ENCODE peak calls at places on chromosomes 6 and 20, in four cellular contexts. One of them, this sample, is unnamed.

GRCh38 chr6:9875605-9876353 is 539.1 kb downstream of the TFAP2A start:
- DNase-seq in CD8-positive, alpha-beta memory T cell: no peak
- DNase-seq in fibroblast of pulmonary artery: peak; percentile 1
- DNase-seq in CD8-positive, alpha-beta T cell: no peak
- DNase-seq in this sample: no peak

GRCh38 chr20:40692240-40693011 is 3.4 kb upstream of the MAFB start:
- DNase-seq in CD8-positive, alpha-beta T cell: no peak
- DNase-seq in fibroblast of pulmonary artery: no peak
- DNase-seq in CD8-positive, alpha-beta memory T cell: no peak
- DNase-seq in this sample: no peak

GRCh38 chr6:148557796-148558457 is 188.9 kb upstream of the UST start:
- DNase-seq in CD8-positive, alpha-beta memory T cell: peak; percentile 30
- DNase-seq in CD8-positive, alpha-beta T cell: no peak
- DNase-seq in fibroblast of pulmonary artery: peak; percentile 18
- DNase-seq in this sample: no peak

GRCh38 chr6:100663219-100663863 is 198.6 kb upstream of the SIM1 start:
- DNase-seq in fibroblast of pulmonary artery: peak; percentile 86
- DNase-seq in CD8-positive, alpha-beta memory T cell: no peak
- DNase-seq in CD8-positive, alpha-beta T cell: no peak
- DNase-seq in this sample: no peak

GRCh38 chr6:160455484-160456213 is 107.5 kb downstream of the SLC22A3 start:
- DNase-seq in fibroblast of pulmonary artery: peak; percentile 79
- DNase-seq in CD8-positive, alpha-beta memory T cell: peak; percentile 60
- DNase-seq in CD8-positive, alpha-beta T cell: peak; percentile 62
- DNase-seq in this sample: peak; percentile 51

GRCh38 chr6:71496018-71496800 is 207.6 kb downstream of the OGFRL1 start:
- DNase-seq in CD8-positive, alpha-beta memory T cell: no peak
- DNase-seq in CD8-positive, alpha-beta T cell: no peak
- DNase-seq in fibroblast of pulmonary artery: peak; percentile 39
- DNase-seq in this sample: no peak

GRCh38 chr6:116680880-116681672 is at the start of gene KPNA5:
- DNase-seq in CD8-positive, alpha-beta memory T cell: peak; percentile 87
- DNase-seq in CD8-positive, alpha-beta T cell: peak; percentile 86
- DNase-seq in fibroblast of pulmonary artery: peak; percentile 90
- DNase-seq in this sample: peak; percentile 88

GRCh38 chr6:118744261-118744941 is 93.0 kb upstream of the CEP85L start:
- DNase-seq in fibroblast of pulmonary artery: no peak
- DNase-seq in CD8-positive, alpha-beta T cell: no peak
- DNase-seq in CD8-positive, alpha-beta memory T cell: no peak
- DNase-seq in this sample: no peak

GRCh38 chr6:54525731-54526130 is 217.5 kb downstream of the TINAG start:
- DNase-seq in CD8-positive, alpha-beta T cell: no peak
- DNase-seq in fibroblast of pulmonary artery: peak; percentile 17
- DNase-seq in CD8-positive, alpha-beta memory T cell: no peak
- DNase-seq in this sample: no peak

GRCh38 chr6:138107078-138107751 is at the start of gene PERP:
- DNase-seq in CD8-positive, alpha-beta memory T cell: peak; percentile 58
- DNase-seq in fibroblast of pulmonary artery: peak; percentile 30
- DNase-seq in CD8-positive, alpha-beta T cell: peak; percentile 63
- DNase-seq in this sample: no peak

GRCh38 chr6:26400626-26401025 is 1.4 kb upstream of the BTN3A1 start:
- DNase-seq in CD8-positive, alpha-beta memory T cell: no peak
- DNase-seq in CD8-positive, alpha-beta T cell: no peak
- DNase-seq in fibroblast of pulmonary artery: no peak
- DNase-seq in this sample: no peak

GRCh38 chr6:24980507-24981384 is 45.0 kb upstream of the RIPOR2 start:
- DNase-seq in CD8-positive, alpha-beta T cell: no peak
- DNase-seq in fibroblast of pulmonary artery: peak; percentile 67
- DNase-seq in CD8-positive, alpha-beta memory T cell: no peak
- DNase-seq in this sample: no peak

GRCh38 chr6:53903357-53903756 is 108.6 kb downstream of the LRRC1 start:
- DNase-seq in CD8-positive, alpha-beta T cell: no peak
- DNase-seq in CD8-positive, alpha-beta memory T cell: no peak
- DNase-seq in fibroblast of pulmonary artery: no peak
- DNase-seq in this sample: no peak

GRCh38 chr6:101689695-101690094 is 296.2 kb downstream of the GRIK2 start:
- DNase-seq in CD8-positive, alpha-beta memory T cell: no peak
- DNase-seq in CD8-positive, alpha-beta T cell: no peak
- DNase-seq in fibroblast of pulmonary artery: no peak
- DNase-seq in this sample: no peak

GRCh38 chr6:165484178-165484889 is 174.9 kb upstream of the C6orf118 start:
- DNase-seq in CD8-positive, alpha-beta T cell: no peak
- DNase-seq in CD8-positive, alpha-beta memory T cell: no peak
- DNase-seq in fibroblast of pulmonary artery: no peak
- DNase-seq in this sample: no peak

GRCh38 chr6:1988843-1989242 is 256.6 kb downstream of the GMDS start:
- DNase-seq in fibroblast of pulmonary artery: no peak
- DNase-seq in CD8-positive, alpha-beta T cell: no peak
- DNase-seq in CD8-positive, alpha-beta memory T cell: no peak
- DNase-seq in this sample: no peak

GRCh38 chr6:135651964-135652755 is 154.6 kb upstream of the AHI1 start:
- DNase-seq in CD8-positive, alpha-beta T cell: no peak
- DNase-seq in CD8-positive, alpha-beta memory T cell: no peak
- DNase-seq in fibroblast of pulmonary artery: no peak
- DNase-seq in this sample: no peak

GRCh38 chr6:53894086-53894485 is 99.3 kb downstream of the LRRC1 start:
- DNase-seq in CD8-positive, alpha-beta T cell: no peak
- DNase-seq in CD8-positive, alpha-beta memory T cell: peak; percentile 3
- DNase-seq in fibroblast of pulmonary artery: peak; percentile 14
- DNase-seq in this sample: peak; percentile 94

GRCh38 chr6:18260448-18261106 is 3.8 kb downstream of the DEK start:
- DNase-seq in fibroblast of pulmonary artery: peak; percentile 15
- DNase-seq in CD8-positive, alpha-beta T cell: no peak
- DNase-seq in CD8-positive, alpha-beta memory T cell: peak; percentile 11
- DNase-seq in this sample: no peak

GRCh38 chr6:87259791-87260190 is 62.6 kb upstream of the SMIM8 start:
- DNase-seq in CD8-positive, alpha-beta T cell: no peak
- DNase-seq in CD8-positive, alpha-beta memory T cell: no peak
- DNase-seq in fibroblast of pulmonary artery: no peak
- DNase-seq in this sample: no peak

GRCh38 chr20:4795394-4795793 is 73.7 kb downstream of the PRND start:
- DNase-seq in CD8-positive, alpha-beta T cell: no peak
- DNase-seq in CD8-positive, alpha-beta memory T cell: no peak
- DNase-seq in fibroblast of pulmonary artery: peak; percentile 70
- DNase-seq in this sample: no peak

GRCh38 chr6:112831022-112831421 is 483.9 kb downstream of the RFPL4B start:
- DNase-seq in CD8-positive, alpha-beta T cell: no peak
- DNase-seq in fibroblast of pulmonary artery: peak; percentile 32
- DNase-seq in CD8-positive, alpha-beta memory T cell: no peak
- DNase-seq in this sample: no peak

GRCh38 chr6:113820751-113821150 is 36.4 kb upstream of the MARCKS start:
- DNase-seq in fibroblast of pulmonary artery: no peak
- DNase-seq in CD8-positive, alpha-beta memory T cell: no peak
- DNase-seq in CD8-positive, alpha-beta T cell: no peak
- DNase-seq in this sample: no peak

GRCh38 chr6:170274713-170275560 is 15.9 kb downstream of the DLL1 start:
- DNase-seq in fibroblast of pulmonary artery: no peak
- DNase-seq in CD8-positive, alpha-beta memory T cell: no peak
- DNase-seq in CD8-positive, alpha-beta T cell: no peak
- DNase-seq in this sample: no peak

DNA sequence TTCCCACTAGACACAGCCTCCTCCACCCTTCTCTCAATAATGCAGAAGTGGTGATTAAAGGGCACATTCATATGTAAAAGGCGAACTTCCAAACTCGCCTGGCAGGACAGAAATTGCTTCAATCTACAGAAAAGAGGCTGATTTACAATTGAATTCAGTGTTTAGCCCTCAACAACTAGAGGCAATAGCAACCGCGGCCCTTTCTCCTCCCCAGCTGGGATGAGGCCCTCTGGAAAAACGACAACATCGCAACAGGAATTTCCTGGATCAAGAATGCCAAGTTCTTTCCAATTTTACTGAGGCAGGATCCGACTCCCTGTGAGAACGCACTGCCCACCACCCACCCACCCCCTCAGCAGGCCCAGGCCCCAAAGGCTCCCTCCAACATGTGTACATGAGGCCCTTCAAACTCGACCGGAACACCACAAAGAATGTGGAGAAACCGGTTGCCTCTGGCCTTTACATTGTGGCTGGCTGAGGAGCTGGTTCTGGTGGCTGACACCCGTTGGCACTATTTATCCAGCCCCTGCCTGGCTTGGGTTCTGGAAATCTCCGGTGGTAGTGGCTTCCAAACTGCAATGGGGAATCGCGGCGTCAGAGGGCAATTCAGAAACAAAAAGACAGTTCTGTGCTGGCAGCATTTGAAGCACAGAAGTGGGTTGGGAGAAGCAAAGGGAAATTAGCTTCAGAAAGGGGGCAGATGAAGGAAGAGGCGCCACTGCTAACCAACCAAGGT is 36.8 kb downstream of the ZMYND8 start:
- DNase-seq in CD8-positive, alpha-beta memory T cell: no peak
- DNase-seq in fibroblast of pulmonary artery: peak; percentile 93
- DNase-seq in CD8-positive, alpha-beta T cell: no peak
- DNase-seq in this sample: no peak
- H3K4me3 ChIP-seq in CD8-positive, alpha-beta memory T cell: no peak overlapping the region
- H3K4me3 ChIP-seq in fibroblast of pulmonary artery: peak overlapping the region; percentile 34
- H3K4me3 ChIP-seq in CD8-positive, alpha-beta T cell: no peak overlapping the region
- H3K4me3 ChIP-seq in this sample: no peak overlapping the region

GRCh38 chr6:28542440-28543293 is 17.0 kb downstream of the GPX5 start:
- DNase-seq in CD8-positive, alpha-beta memory T cell: peak; percentile 9
- DNase-seq in fibroblast of pulmonary artery: peak; percentile 82
- DNase-seq in CD8-positive, alpha-beta T cell: peak; percentile 41
- DNase-seq in this sample: peak; percentile 77

GRCh38 chr6:28541996-28542395 is 16.3 kb downstream of the GPX5 start:
- DNase-seq in CD8-positive, alpha-beta memory T cell: no peak
- DNase-seq in CD8-positive, alpha-beta T cell: no peak
- DNase-seq in fibroblast of pulmonary artery: no peak
- DNase-seq in this sample: no peak

GRCh38 chr6:28544211-28544610 is 18.5 kb downstream of the GPX5 start:
- DNase-seq in CD8-positive, alpha-beta memory T cell: no peak
- DNase-seq in CD8-positive, alpha-beta T cell: no peak
- DNase-seq in fibroblast of pulmonary artery: no peak
- DNase-seq in this sample: no peak

GRCh38 chr6:28545955-28546354 is 20.3 kb downstream of the GPX5 start:
- DNase-seq in CD8-positive, alpha-beta memory T cell: no peak
- DNase-seq in fibroblast of pulmonary artery: no peak
- DNase-seq in CD8-positive, alpha-beta T cell: no peak
- DNase-seq in this sample: no peak

DNA sequence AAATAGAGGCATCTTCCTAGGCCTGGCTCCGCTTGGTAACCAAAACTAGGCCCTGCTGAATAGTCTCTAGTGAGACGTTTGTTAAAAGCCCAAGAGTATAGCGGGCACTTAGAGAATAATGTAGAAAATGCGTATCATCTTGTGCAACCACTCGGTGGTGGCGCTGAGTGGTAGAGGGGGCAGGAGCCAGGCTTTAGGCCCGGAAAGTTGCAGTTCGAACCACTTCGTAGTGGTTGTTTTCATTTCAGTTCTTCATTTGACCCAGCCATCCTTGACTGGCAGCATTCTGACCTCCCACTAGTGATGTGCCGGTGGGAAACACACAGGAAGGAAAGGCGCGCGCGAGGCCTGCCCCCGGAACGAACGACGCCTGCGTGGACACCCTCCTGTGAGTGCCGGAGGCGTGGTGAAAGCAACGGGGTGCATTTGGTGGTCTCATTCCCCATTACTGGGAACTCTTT is 18.0 kb downstream of the GPX5 start:
- DNase-seq in fibroblast of pulmonary artery: peak; percentile 23
- DNase-seq in CD8-positive, alpha-beta T cell: peak; percentile 43
- DNase-seq in CD8-positive, alpha-beta memory T cell: no peak
- DNase-seq in this sample: no peak
- H3K4me3 ChIP-seq in fibroblast of pulmonary artery: peak overlapping the region; percentile 44
- H3K4me3 ChIP-seq in CD8-positive, alpha-beta T cell: peak overlapping the region; percentile 40
- H3K4me3 ChIP-seq in CD8-positive, alpha-beta memory T cell: peak overlapping the region; percentile 32
- H3K4me3 ChIP-seq in this sample: no peak overlapping the region

DNA sequence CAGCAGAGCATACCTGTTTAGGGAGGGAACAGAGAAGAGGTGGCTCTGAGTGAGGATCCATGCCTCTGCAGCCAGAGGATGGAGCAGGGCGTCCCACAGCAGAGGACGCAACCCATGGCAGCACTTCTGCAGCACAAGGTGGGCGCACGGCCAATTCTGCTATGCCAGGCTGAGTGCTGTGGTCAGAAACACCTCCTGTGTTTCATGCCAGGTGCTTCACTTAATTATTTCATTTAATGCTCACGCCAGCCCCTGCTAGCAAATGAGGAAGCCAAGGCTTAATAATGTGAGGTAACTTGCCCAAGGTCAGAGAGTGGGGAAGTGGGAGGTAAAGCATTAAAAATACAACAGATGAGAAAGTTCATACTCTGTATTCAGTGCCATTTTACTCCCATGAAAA is 68.5 kb upstream of the PTGIS start:
- DNase-seq in CD8-positive, alpha-beta T cell: no peak
- DNase-seq in fibroblast of pulmonary artery: no peak
- DNase-seq in CD8-positive, alpha-beta memory T cell: no peak
- DNase-seq in this sample: no peak
- H3K4me3 ChIP-seq in CD8-positive, alpha-beta T cell: no peak overlapping the region
- H3K4me3 ChIP-seq in fibroblast of pulmonary artery: no peak overlapping the region
- H3K4me3 ChIP-seq in CD8-positive, alpha-beta memory T cell: no peak overlapping the region
- H3K4me3 ChIP-seq in this sample: no peak overlapping the region

GRCh38 chr6:33993091-33993490 is 152.8 kb downstream of the GRM4 start:
- DNase-seq in CD8-positive, alpha-beta memory T cell: no peak
- DNase-seq in CD8-positive, alpha-beta T cell: no peak
- DNase-seq in fibroblast of pulmonary artery: no peak
- DNase-seq in this sample: no peak
- H3K4me3 ChIP-seq in CD8-positive, alpha-beta memory T cell: no peak overlapping the region
- H3K4me3 ChIP-seq in CD8-positive, alpha-beta T cell: no peak overlapping the region
- H3K4me3 ChIP-seq in fibroblast of pulmonary artery: no peak overlapping the region
- H3K4me3 ChIP-seq in this sample: no peak overlapping the region

DNA sequence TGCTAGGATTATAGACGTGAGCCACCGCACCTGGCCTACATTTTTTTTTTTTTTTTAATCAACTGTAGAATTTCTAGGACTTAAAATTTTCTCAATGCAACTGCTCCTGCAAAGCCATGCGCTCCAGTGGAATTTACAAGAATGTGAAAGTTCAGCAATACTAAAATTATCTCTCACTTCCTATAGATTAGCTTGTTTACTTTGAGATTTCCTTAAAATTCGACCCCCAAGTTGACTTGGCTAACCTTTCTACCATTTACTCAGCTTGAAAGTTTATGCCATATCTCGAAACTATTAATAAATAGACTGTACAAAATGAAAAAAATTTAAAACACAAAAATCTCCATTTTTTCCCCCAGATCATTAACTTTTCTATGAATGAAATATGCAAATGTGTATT is 64.3 kb downstream of the ZBTB2 start:
- DNase-seq in CD8-positive, alpha-beta memory T cell: no peak
- DNase-seq in fibroblast of pulmonary artery: no peak
- DNase-seq in CD8-positive, alpha-beta T cell: no peak
- DNase-seq in this sample: no peak
- H3K4me3 ChIP-seq in CD8-positive, alpha-beta memory T cell: no peak overlapping the region
- H3K4me3 ChIP-seq in fibroblast of pulmonary artery: no peak overlapping the region
- H3K4me3 ChIP-seq in CD8-positive, alpha-beta T cell: no peak overlapping the region
- H3K4me3 ChIP-seq in this sample: no peak overlapping the region

GRCh38 chr6:110415297-110415916 is at the start of gene DDO:
- DNase-seq in fibroblast of pulmonary artery: peak; percentile 34
- DNase-seq in CD8-positive, alpha-beta T cell: no peak
- DNase-seq in CD8-positive, alpha-beta memory T cell: no peak
- DNase-seq in this sample: no peak
- H3K4me3 ChIP-seq in fibroblast of pulmonary artery: peak within 1 kb of the TSS; percentile 24
- H3K4me3 ChIP-seq in CD8-positive, alpha-beta T cell: no peak within 1 kb of the TSS
- H3K4me3 ChIP-seq in CD8-positive, alpha-beta memory T cell: no peak within 1 kb of the TSS
- H3K4me3 ChIP-seq in this sample: no peak within 1 kb of the TSS